ENCODE peak calls at places on chromosomes 16 and 17, in six cellular contexts. One of them, this sample, is unnamed.
A peak's percentile ranks its signal among the peaks of the same experiment; 100 is the strongest.

GRCh38 chr16:20916289-20916688 is 15.7 kb downstream of the LYRM1 start:
- DNase-seq in IMR-90: no peak
- DNase-seq in bronchial epithelial cell: no peak
- DNase-seq in BJ: no peak
- DNase-seq in AG04450: no peak
- DNase-seq in stomach: no peak
- DNase-seq in this sample: no peak

GRCh38 chr16:67598527-67598926 is 36.2 kb downstream of the CTCF start:
- DNase-seq in IMR-90: peak; percentile 54
- DNase-seq in bronchial epithelial cell: no peak
- DNase-seq in BJ: no peak
- DNase-seq in AG04450: peak; percentile 11
- DNase-seq in stomach: no peak
- DNase-seq in this sample: no peak

GRCh38 chr17:39169101-39169500 is 3.1 kb upstream of the ARL5C start:
- DNase-seq in IMR-90: no peak
- DNase-seq in bronchial epithelial cell: no peak
- DNase-seq in BJ: no peak
- DNase-seq in AG04450: no peak
- DNase-seq in stomach: no peak
- DNase-seq in this sample: no peak

GRCh38 chr16:24738895-24739294 is 9.4 kb downstream of the TNRC6A start:
- DNase-seq in IMR-90: no peak
- DNase-seq in bronchial epithelial cell: no peak
- DNase-seq in BJ: no peak
- DNase-seq in AG04450: no peak
- DNase-seq in stomach: no peak
- DNase-seq in this sample: no peak

GRCh38 chr16:88678224-88678979 is 7.9 kb downstream of the SNAI3 start:
- DNase-seq in IMR-90: no peak
- DNase-seq in bronchial epithelial cell: no peak
- DNase-seq in BJ: no peak
- DNase-seq in AG04450: no peak
- DNase-seq in stomach: no peak
- DNase-seq in this sample: no peak

GRCh38 chr17:21376835-21377690 is 906 bp downstream of the KCNJ12 start:
- DNase-seq in IMR-90: peak; percentile 8
- DNase-seq in bronchial epithelial cell: peak; percentile 36
- DNase-seq in BJ: no peak
- DNase-seq in AG04450: no peak
- DNase-seq in stomach: peak; percentile 52
- DNase-seq in this sample: no peak

GRCh38 chr16:24853169-24853824 is 7.5 kb downstream of the SLC5A11 start:
- DNase-seq in IMR-90: no peak
- DNase-seq in bronchial epithelial cell: peak; percentile 21
- DNase-seq in BJ: no peak
- DNase-seq in AG04450: no peak
- DNase-seq in stomach: no peak
- DNase-seq in this sample: no peak

GRCh38 chr16:68951991-68952877 is 108.9 kb downstream of the TANGO6 start:
- DNase-seq in IMR-90: peak; percentile 24
- DNase-seq in bronchial epithelial cell: peak; percentile 90
- DNase-seq in BJ: no peak
- DNase-seq in AG04450: no peak
- DNase-seq in stomach: no peak
- DNase-seq in this sample: no peak

GRCh38 chr17:2068589-2069051 is 13.7 kb downstream of the HIC1 start:
- DNase-seq in IMR-90: peak; percentile 90
- DNase-seq in bronchial epithelial cell: peak; percentile 61
- DNase-seq in BJ: no peak
- DNase-seq in AG04450: no peak
- DNase-seq in stomach: no peak
- DNase-seq in this sample: no peak

GRCh38 chr17:74713199-74713755 is 554 bp upstream of the CD300LF start:
- DNase-seq in IMR-90: no peak
- DNase-seq in bronchial epithelial cell: no peak
- DNase-seq in BJ: no peak
- DNase-seq in AG04450: no peak
- DNase-seq in stomach: no peak
- DNase-seq in this sample: no peak

GRCh38 chr17:77527836-77528505 is 387.2 kb downstream of the SEC14L1 start:
- DNase-seq in IMR-90: no peak
- DNase-seq in bronchial epithelial cell: no peak
- DNase-seq in BJ: no peak
- DNase-seq in AG04450: no peak
- DNase-seq in stomach: peak; percentile 11
- DNase-seq in this sample: no peak

GRCh38 chr16:55567382-55567781 is 898 bp downstream of the CAPNS2 start:
- DNase-seq in IMR-90: peak; percentile 50
- DNase-seq in bronchial epithelial cell: peak; percentile 78
- DNase-seq in BJ: no peak
- DNase-seq in AG04450: no peak
- DNase-seq in stomach: no peak
- DNase-seq in this sample: peak; percentile 31

GRCh38 chr17:63601439-63602371 is 1.0 kb downstream of the TACO1 start:
- DNase-seq in IMR-90: peak; percentile 32
- DNase-seq in bronchial epithelial cell: no peak
- DNase-seq in BJ: no peak
- DNase-seq in AG04450: no peak
- DNase-seq in stomach: no peak
- DNase-seq in this sample: no peak

GRCh38 chr16:66719246-66719645 is 22.7 kb upstream of the CMTM4 start:
- DNase-seq in IMR-90: no peak
- DNase-seq in bronchial epithelial cell: no peak
- DNase-seq in BJ: no peak
- DNase-seq in AG04450: no peak
- DNase-seq in stomach: no peak
- DNase-seq in this sample: no peak

GRCh38 chr16:23362460-23363317 is 60.6 kb downstream of the SCNN1B start:
- DNase-seq in IMR-90: no peak
- DNase-seq in bronchial epithelial cell: no peak
- DNase-seq in BJ: no peak
- DNase-seq in AG04450: no peak
- DNase-seq in stomach: peak; percentile 88
- DNase-seq in this sample: peak; percentile 89

GRCh38 chr17:51662204-51663056 is 402.1 kb downstream of the UTP18 start:
- DNase-seq in IMR-90: no peak
- DNase-seq in bronchial epithelial cell: no peak
- DNase-seq in BJ: no peak
- DNase-seq in AG04450: no peak
- DNase-seq in stomach: no peak
- DNase-seq in this sample: no peak

GRCh38 chr17:35242805-35243458 is at the start of gene SLFN5:
- DNase-seq in IMR-90: peak; percentile 90
- DNase-seq in bronchial epithelial cell: peak; percentile 85
- DNase-seq in BJ: peak; percentile 69
- DNase-seq in AG04450: peak; percentile 87
- DNase-seq in stomach: peak; percentile 97
- DNase-seq in this sample: peak; percentile 96

GRCh38 chr16:2596747-2597559 is 59.1 kb downstream of the PDPK1 start:
- DNase-seq in IMR-90: no peak
- DNase-seq in bronchial epithelial cell: no peak
- DNase-seq in BJ: no peak
- DNase-seq in AG04450: no peak
- DNase-seq in stomach: no peak
- DNase-seq in this sample: no peak

GRCh38 chr16:12771341-12771798 is 32.3 kb downstream of the CPPED1 start:
- DNase-seq in IMR-90: no peak
- DNase-seq in bronchial epithelial cell: no peak
- DNase-seq in BJ: no peak
- DNase-seq in AG04450: no peak
- DNase-seq in stomach: peak; percentile 43
- DNase-seq in this sample: no peak

GRCh38 chr17:44122825-44123355 is 551 bp downstream of the HDAC5 start:
- DNase-seq in IMR-90: no peak
- DNase-seq in bronchial epithelial cell: no peak
- DNase-seq in BJ: no peak
- DNase-seq in AG04450: no peak
- DNase-seq in stomach: no peak
- DNase-seq in this sample: no peak

GRCh38 chr16:5575121-5575520 is 477.5 kb upstream of the EEF2KMT start:
- DNase-seq in IMR-90: no peak
- DNase-seq in bronchial epithelial cell: no peak
- DNase-seq in BJ: no peak
- DNase-seq in AG04450: no peak
- DNase-seq in stomach: no peak
- DNase-seq in this sample: no peak

GRCh38 chr16:65771707-65772106 is 594.8 kb upstream of the CDH5 start:
- DNase-seq in IMR-90: no peak
- DNase-seq in bronchial epithelial cell: peak; percentile 26
- DNase-seq in BJ: no peak
- DNase-seq in AG04450: no peak
- DNase-seq in stomach: no peak
- DNase-seq in this sample: no peak

GRCh38 chr17:21089145-21089544 is 37.6 kb upstream of the DHRS7B start:
- DNase-seq in IMR-90: no peak
- DNase-seq in bronchial epithelial cell: peak; percentile 58
- DNase-seq in BJ: peak; percentile 39
- DNase-seq in AG04450: no peak
- DNase-seq in stomach: no peak
- DNase-seq in this sample: no peak

GRCh38 chr17:70080541-70081347 is 5.7 kb downstream of the KCNJ16 start:
- DNase-seq in IMR-90: peak; percentile 55
- DNase-seq in bronchial epithelial cell: no peak
- DNase-seq in BJ: peak; percentile 11
- DNase-seq in AG04450: no peak
- DNase-seq in stomach: no peak
- DNase-seq in this sample: no peak

GRCh38 chr16:57704011-57704904 is 9.7 kb downstream of the DRC7 start:
- DNase-seq in IMR-90: no peak
- DNase-seq in bronchial epithelial cell: no peak
- DNase-seq in BJ: no peak
- DNase-seq in AG04450: no peak
- DNase-seq in stomach: no peak
- DNase-seq in this sample: no peak

GRCh38 chr16:81451753-81452680 is 7.4 kb downstream of the CMIP start:
- DNase-seq in IMR-90: peak; percentile 11
- DNase-seq in bronchial epithelial cell: no peak
- DNase-seq in BJ: no peak
- DNase-seq in AG04450: no peak
- DNase-seq in stomach: no peak
- DNase-seq in this sample: no peak

GRCh38 chr16:47729701-47730100 is 268.6 kb downstream of the PHKB start:
- DNase-seq in IMR-90: no peak
- DNase-seq in bronchial epithelial cell: no peak
- DNase-seq in BJ: no peak
- DNase-seq in AG04450: no peak
- DNase-seq in stomach: no peak
- DNase-seq in this sample: no peak

GRCh38 chr17:9937164-9937835 is 32.2 kb upstream of the RCVRN start:
- DNase-seq in IMR-90: no peak
- DNase-seq in bronchial epithelial cell: no peak
- DNase-seq in BJ: no peak
- DNase-seq in AG04450: no peak
- DNase-seq in stomach: no peak
- DNase-seq in this sample: no peak

GRCh38 chr16:12028220-12028619 is 51.7 kb downstream of the SNX29 start:
- DNase-seq in IMR-90: no peak
- DNase-seq in bronchial epithelial cell: no peak
- DNase-seq in BJ: no peak
- DNase-seq in AG04450: no peak
- DNase-seq in stomach: no peak
- DNase-seq in this sample: no peak

GRCh38 chr16:15782573-15783365 is 74.1 kb downstream of the MYH11 start:
- DNase-seq in IMR-90: peak; percentile 16
- DNase-seq in bronchial epithelial cell: no peak
- DNase-seq in BJ: no peak
- DNase-seq in AG04450: no peak
- DNase-seq in stomach: no peak
- DNase-seq in this sample: no peak

GRCh38 chr17:17661834-17662233 is 19.4 kb upstream of the RAI1 start:
- DNase-seq in IMR-90: no peak
- DNase-seq in bronchial epithelial cell: no peak
- DNase-seq in BJ: no peak
- DNase-seq in AG04450: no peak
- DNase-seq in stomach: no peak
- DNase-seq in this sample: no peak

GRCh38 chr17:62599964-62600657 is 27.4 kb upstream of the MRC2 start:
- DNase-seq in IMR-90: no peak
- DNase-seq in bronchial epithelial cell: no peak
- DNase-seq in BJ: no peak
- DNase-seq in AG04450: no peak
- DNase-seq in stomach: no peak
- DNase-seq in this sample: peak; percentile 45
- H3K27me3 ChIP-seq in IMR-90: no peaks in the 10 kb centered on the region
- H3K27me3 ChIP-seq in bronchial epithelial cell: no peaks in the 10 kb centered on the region
- H3K27me3 ChIP-seq in BJ: no peaks in the 10 kb centered on the region
- H3K27me3 ChIP-seq in AG04450: no peaks in the 10 kb centered on the region
- H3K27me3 ChIP-seq in stomach: no peaks in the 10 kb centered on the region
- H3K27me3 ChIP-seq in this sample: no peaks in the 10 kb centered on the region

GRCh38 chr17:49994085-49995054 is 654 bp downstream of the DLX3 start:
- DNase-seq in IMR-90: no peak
- DNase-seq in bronchial epithelial cell: no peak
- DNase-seq in BJ: no peak
- DNase-seq in AG04450: no peak
- DNase-seq in stomach: no peak
- DNase-seq in this sample: no peak
- H3K4me3 ChIP-seq in IMR-90: no peak overlapping the region
- H3K4me3 ChIP-seq in bronchial epithelial cell: peak overlapping the region; percentile 45
- H3K4me3 ChIP-seq in BJ: peak overlapping the region; percentile 20
- H3K4me3 ChIP-seq in AG04450: peak overlapping the region; percentile 38
- H3K4me3 ChIP-seq in stomach: peak overlapping the region; percentile 52
- H3K4me3 ChIP-seq in this sample: no peak overlapping the region

GRCh38 chr16:84139628-84140258 is 5.2 kb downstream of the HSDL1 start:
- DNase-seq in IMR-90: no peak
- DNase-seq in bronchial epithelial cell: no peak
- DNase-seq in BJ: no peak
- DNase-seq in AG04450: no peak
- DNase-seq in stomach: no peak
- DNase-seq in this sample: no peak
- H3K27me3 ChIP-seq in IMR-90: no peaks in the 10 kb centered on the region
- H3K27me3 ChIP-seq in bronchial epithelial cell: no peaks in the 10 kb centered on the region
- H3K27me3 ChIP-seq in BJ: no peaks in the 10 kb centered on the region
- H3K27me3 ChIP-seq in AG04450: no peaks in the 10 kb centered on the region
- H3K27me3 ChIP-seq in stomach: no peaks in the 10 kb centered on the region
- H3K27me3 ChIP-seq in this sample: no peaks in the 10 kb centered on the region

DNA sequence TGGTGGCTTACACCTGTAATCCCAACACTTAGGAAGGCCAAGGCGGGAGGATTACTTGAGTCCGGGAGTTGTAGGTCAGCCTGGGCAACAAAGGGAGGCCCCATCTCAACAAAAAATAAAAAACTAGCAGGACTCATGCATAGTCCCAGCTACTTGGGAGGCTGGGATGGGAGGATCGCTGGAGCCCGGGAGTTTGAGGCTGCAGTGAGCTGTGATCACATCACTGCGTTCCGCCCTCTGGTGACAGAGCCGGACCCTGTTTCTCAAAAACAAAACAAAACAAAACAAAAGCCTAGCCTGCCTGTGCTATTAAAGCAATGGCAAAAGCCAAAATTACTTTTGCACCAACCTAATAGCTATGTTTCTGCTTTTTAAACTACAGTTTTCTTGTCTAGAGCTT is 1.5 kb downstream of the FCSK start:
- DNase-seq in IMR-90: no peak
- DNase-seq in bronchial epithelial cell: no peak
- DNase-seq in BJ: no peak
- DNase-seq in AG04450: no peak
- DNase-seq in stomach: no peak
- DNase-seq in this sample: no peak
- H3K4me3 ChIP-seq in IMR-90: no peak overlapping the region
- H3K4me3 ChIP-seq in bronchial epithelial cell: no peak overlapping the region
- H3K4me3 ChIP-seq in BJ: no peak overlapping the region
- H3K4me3 ChIP-seq in AG04450: no peak overlapping the region
- H3K4me3 ChIP-seq in stomach: no peak overlapping the region
- H3K4me3 ChIP-seq in this sample: no peak overlapping the region